ENCODE peak calls at places on chromosomes 2 and 18, in eight cellular contexts. P, S, T, I, H, R, C and A are unnamed samples.

GRCh38 chr18:74412106-74412880 is 44.8 kb downstream of the DIPK1C start:
- DNase-seq in P (no peak), S (no peak), T (no peak), I (no peak), H (no peak), R (no peak), C (no peak), A (no peak)

GRCh38 chr2:223523541-223523940 is 78.6 kb downstream of the SCG2 start:
- DNase-seq in P (peak), S (no peak), T (peak), I (no peak), H (no peak), R (peak), C (no peak), A (no peak)

GRCh38 chr2:218022131-218022850 is 19.5 kb upstream of the TNS1 start:
- DNase-seq in P (no peak), S (no peak), T (no peak), I (no peak), H (no peak), R (no peak), C (no peak), A (no peak)

GRCh38 chr2:221779614-221780067 is 207.5 kb upstream of the EPHA4 start:
- DNase-seq in P (peak), S (no peak), T (peak), I (peak), H (no peak), R (no peak), C (no peak), A (peak)

GRCh38 chr2:19848029-19848750 is 53.6 kb downstream of the TTC32 start:
- DNase-seq in P (no peak), S (no peak), T (no peak), I (no peak), H (no peak), R (no peak), C (no peak), A (no peak)

GRCh38 chr2:161481619-161482018 is 65.5 kb downstream of the TBR1 start:
- DNase-seq in P (no peak), S (no peak), T (no peak), I (no peak), H (no peak), R (no peak), C (no peak), A (no peak)

GRCh38 chr2:151796774-151797173 is 31.4 kb downstream of the ARL5A start:
- DNase-seq in P (no peak), S (no peak), T (peak), I (no peak), H (no peak), R (no peak), C (no peak), A (no peak)

GRCh38 chr2:26477911-26478253 is at the start of gene OTOF:
- DNase-seq in P (peak), S (no peak), T (peak), I (peak), H (peak), R (no peak), C (no peak), A (no peak)

GRCh38 chr2:169013628-169014026 is 17.5 kb downstream of the ABCB11 start:
- DNase-seq in P (no peak), S (no peak), T (no peak), I (no peak), H (no peak), R (no peak), C (no peak), A (no peak)

DNA sequence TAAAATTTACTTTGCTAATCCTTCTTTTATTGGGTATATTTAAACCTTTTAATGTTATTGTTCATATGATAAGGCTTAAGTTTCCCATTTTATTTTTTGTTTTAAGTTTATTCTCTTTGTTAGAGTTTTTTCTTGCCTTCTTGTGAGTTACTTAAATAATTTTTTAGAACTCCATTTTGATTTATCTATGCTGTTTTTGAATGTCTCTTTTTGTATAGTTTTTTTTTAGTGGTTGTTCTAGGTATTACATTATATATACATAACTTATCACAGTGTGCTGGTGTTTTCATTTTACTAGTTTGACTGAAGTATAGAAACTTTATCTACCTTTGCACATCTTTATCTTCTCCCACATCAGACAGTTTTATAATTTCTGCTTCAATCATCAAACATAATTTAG is 49.4 kb upstream of the TGFA start:
- DNase-seq in P (no peak), S (no peak), T (no peak), I (no peak), H (no peak), R (no peak), C (no peak), A (no peak)
- TF ChIP-seq CTCF in P (no peak), S (peak), T (no peak), I (no peak), H (no peak), R (no peak), C (peak), A (no peak)

GRCh38 chr18:37397814-37398213 is 167.8 kb downstream of the CELF4 start:
- DNase-seq in P (no peak), S (no peak), T (no peak), I (no peak), H (no peak), R (no peak), C (no peak), A (no peak)
- TF ChIP-seq CTCF in P (no peak), S (no peak), T (no peak), I (no peak), H (no peak), R (no peak), C (no peak), A (no peak)

GRCh38 chr2:96527052-96527964 is 9.2 kb upstream of the ARID5A start:
- DNase-seq in P (no peak), S (no peak), T (peak), I (no peak), H (peak), R (no peak), C (no peak), A (no peak)
- TF ChIP-seq CTCF in P (peak), S (peak), T (peak), I (peak), H (peak), R (no peak), C (no peak), A (no peak)

GRCh38 chr18:25915907-25916306 is 174.5 kb downstream of the SS18 start:
- DNase-seq in P (no peak), S (no peak), T (no peak), I (no peak), H (no peak), R (no peak), C (peak), A (no peak)

GRCh38 chr18:25923193-25923592 is 167.2 kb downstream of the SS18 start:
- DNase-seq in P (no peak), S (no peak), T (no peak), I (no peak), H (no peak), R (no peak), C (peak), A (no peak)

GRCh38 chr18:25927830-25928229 is 162.6 kb downstream of the SS18 start:
- DNase-seq in P (no peak), S (no peak), T (no peak), I (no peak), H (no peak), R (no peak), C (no peak), A (no peak)

GRCh38 chr18:25921677-25922421 is 168.6 kb downstream of the SS18 start:
- DNase-seq in P (no peak), S (no peak), T (peak), I (no peak), H (no peak), R (peak), C (peak), A (peak)
- TF ChIP-seq CTCF in P (peak), S (peak), T (peak), I (peak), H (peak), R (peak), C (peak), A (peak)

GRCh38 chr2:189142893-189143759 is 36.4 kb downstream of the COL5A2 start:
- DNase-seq in P (no peak), S (no peak), T (peak), I (no peak), H (no peak), R (peak), C (peak), A (peak)
- TF ChIP-seq CTCF in P (peak), S (peak), T (peak), I (peak), H (peak), R (peak), C (peak), A (peak)

GRCh38 chr2:36318547-36318946 is 37.0 kb upstream of the CRIM1 start:
- DNase-seq in P (no peak), S (no peak), T (peak), I (no peak), H (no peak), R (peak), C (no peak), A (no peak)
- TF ChIP-seq CTCF in P (no peak), S (no peak), T (peak), I (peak), H (peak), R (peak), C (peak), A (no peak)

GRCh38 chr2:10931710-10932255 is 20.0 kb downstream of the KCNF1 start:
- DNase-seq in P (peak), S (no peak), T (peak), I (no peak), H (no peak), R (no peak), C (no peak), A (no peak)

GRCh38 chr2:10934308-10934978 is 22.7 kb downstream of the KCNF1 start:
- DNase-seq in P (no peak), S (no peak), T (no peak), I (no peak), H (no peak), R (no peak), C (no peak), A (no peak)

GRCh38 chr2:10933700-10934225 is 22.0 kb downstream of the KCNF1 start:
- DNase-seq in P (no peak), S (no peak), T (peak), I (no peak), H (no peak), R (no peak), C (no peak), A (no peak)

GRCh38 chr2:10932345-10933151 is 20.8 kb downstream of the KCNF1 start:
- DNase-seq in P (no peak), S (no peak), T (peak), I (no peak), H (no peak), R (no peak), C (no peak), A (no peak)

GRCh38 chr2:10930731-10931516 is 19.2 kb downstream of the KCNF1 start:
- DNase-seq in P (no peak), S (no peak), T (peak), I (no peak), H (no peak), R (no peak), C (no peak), A (no peak)
- TF ChIP-seq CTCF in P (no peak), S (no peak), T (no peak), I (no peak), H (no peak), R (no peak), C (no peak), A (no peak)

GRCh38 chr2:190625691-190626090 is 23.2 kb upstream of the NAB1 start:
- DNase-seq in P (no peak), S (no peak), T (no peak), I (no peak), H (no peak), R (no peak), C (no peak), A (no peak)
- TF ChIP-seq CTCF in P (no peak), S (no peak), T (no peak), I (no peak), H (no peak), R (no peak), C (no peak), A (no peak)

GRCh38 chr2:55048925-55049793 is 1.1 kb downstream of the RTN4 start:
- DNase-seq in P (peak), S (peak), T (peak), I (no peak), H (peak), R (peak), C (peak), A (peak)
- TF ChIP-seq CTCF in P (peak), S (peak), T (peak), I (peak), H (peak), R (peak), C (peak), A (peak)

GRCh38 chr2:77434880-77435279 is 87.3 kb downstream of the LRRTM4 start:
- DNase-seq in P (no peak), S (no peak), T (no peak), I (no peak), H (no peak), R (no peak), C (no peak), A (no peak)
- TF ChIP-seq CTCF in P (no peak), S (peak), T (no peak), I (no peak), H (peak), R (no peak), C (peak), A (no peak)